ENCODE peak calls at places on chromosomes 3 and 15, in eight cellular contexts. One of them, this sample, is unnamed.

GRCh38 chr3:132535575-132536441 is 61.3 kb upstream of the ACKR4 start:
- DNase-seq in tibial artery: peak
- DNase-seq in fibroblast of mammary gland: peak
- DNase-seq in fibroblast of villous mesenchyme: peak
- DNase-seq in prostate gland: peak
- DNase-seq in tibial nerve: peak
- DNase-seq in testis: peak
- DNase-seq in heart right ventricle: peak
- DNase-seq in this sample: peak

GRCh38 chr3:175713263-175713662 is 854.1 kb downstream of the NAALADL2 start:
- DNase-seq in tibial artery: no peak
- DNase-seq in fibroblast of mammary gland: no peak
- DNase-seq in fibroblast of villous mesenchyme: no peak
- DNase-seq in prostate gland: no peak
- DNase-seq in tibial nerve: no peak
- DNase-seq in testis: no peak
- DNase-seq in heart right ventricle: no peak
- DNase-seq in this sample: no peak

GRCh38 chr3:126212629-126213375 is 32.4 kb upstream of the ALDH1L1 start:
- DNase-seq in tibial artery: no peak
- DNase-seq in fibroblast of mammary gland: peak
- DNase-seq in fibroblast of villous mesenchyme: peak
- DNase-seq in prostate gland: peak
- DNase-seq in tibial nerve: no peak
- DNase-seq in testis: peak
- DNase-seq in heart right ventricle: peak
- DNase-seq in this sample: no peak

GRCh38 chr3:77370413-77370812 is 330.5 kb downstream of the ROBO2 start:
- DNase-seq in tibial artery: no peak
- DNase-seq in fibroblast of mammary gland: peak
- DNase-seq in fibroblast of villous mesenchyme: peak
- DNase-seq in prostate gland: no peak
- DNase-seq in tibial nerve: no peak
- DNase-seq in testis: no peak
- DNase-seq in heart right ventricle: peak
- DNase-seq in this sample: no peak

GRCh38 chr3:53689681-53690080 is 156.5 kb downstream of the CHDH start:
- DNase-seq in tibial artery: no peak
- DNase-seq in fibroblast of mammary gland: no peak
- DNase-seq in fibroblast of villous mesenchyme: no peak
- DNase-seq in prostate gland: no peak
- DNase-seq in tibial nerve: no peak
- DNase-seq in testis: no peak
- DNase-seq in heart right ventricle: no peak
- DNase-seq in this sample: no peak

GRCh38 chr15:97545799-97546198 is 414.7 kb upstream of the ARRDC4 start:
- DNase-seq in tibial artery: no peak
- DNase-seq in fibroblast of mammary gland: no peak
- DNase-seq in fibroblast of villous mesenchyme: no peak
- DNase-seq in prostate gland: no peak
- DNase-seq in tibial nerve: no peak
- DNase-seq in testis: no peak
- DNase-seq in heart right ventricle: no peak
- DNase-seq in this sample: no peak

GRCh38 chr3:196513697-196514349 is 1.3 kb downstream of the SMCO1 start:
- DNase-seq in tibial artery: no peak
- DNase-seq in fibroblast of mammary gland: peak
- DNase-seq in fibroblast of villous mesenchyme: peak
- DNase-seq in prostate gland: no peak
- DNase-seq in tibial nerve: no peak
- DNase-seq in testis: no peak
- DNase-seq in heart right ventricle: no peak
- DNase-seq in this sample: no peak

GRCh38 chr3:25856902-25857518 is 67.1 kb downstream of the OXSM start:
- DNase-seq in tibial artery: no peak
- DNase-seq in fibroblast of mammary gland: peak
- DNase-seq in fibroblast of villous mesenchyme: peak
- DNase-seq in prostate gland: no peak
- DNase-seq in tibial nerve: no peak
- DNase-seq in testis: no peak
- DNase-seq in heart right ventricle: no peak
- DNase-seq in this sample: no peak

GRCh38 chr3:80769683-80770082 is 991.8 kb downstream of the GBE1 start:
- DNase-seq in tibial artery: no peak
- DNase-seq in fibroblast of mammary gland: no peak
- DNase-seq in fibroblast of villous mesenchyme: peak
- DNase-seq in prostate gland: no peak
- DNase-seq in tibial nerve: no peak
- DNase-seq in testis: peak
- DNase-seq in heart right ventricle: no peak
- DNase-seq in this sample: no peak

GRCh38 chr3:177817746-177818145 is 620.5 kb upstream of the TBL1XR1 start:
- DNase-seq in tibial artery: no peak
- DNase-seq in fibroblast of mammary gland: no peak
- DNase-seq in fibroblast of villous mesenchyme: no peak
- DNase-seq in prostate gland: no peak
- DNase-seq in tibial nerve: no peak
- DNase-seq in testis: no peak
- DNase-seq in heart right ventricle: no peak
- DNase-seq in this sample: no peak

GRCh38 chr3:183298708-183299153 is 45.7 kb downstream of the B3GNT5 start:
- DNase-seq in tibial artery: peak
- DNase-seq in fibroblast of mammary gland: peak
- DNase-seq in fibroblast of villous mesenchyme: peak
- DNase-seq in prostate gland: no peak
- DNase-seq in tibial nerve: peak
- DNase-seq in testis: no peak
- DNase-seq in heart right ventricle: peak
- DNase-seq in this sample: no peak

GRCh38 chr3:196684548-196685407 is 27.3 kb downstream of the CEP19 start:
- DNase-seq in tibial artery: peak
- DNase-seq in fibroblast of mammary gland: peak
- DNase-seq in fibroblast of villous mesenchyme: peak
- DNase-seq in prostate gland: peak
- DNase-seq in tibial nerve: peak
- DNase-seq in testis: peak
- DNase-seq in heart right ventricle: peak
- DNase-seq in this sample: peak

GRCh38 chr3:99248130-99248529 is 346.6 kb upstream of the DCBLD2 start:
- DNase-seq in tibial artery: no peak
- DNase-seq in fibroblast of mammary gland: peak
- DNase-seq in fibroblast of villous mesenchyme: no peak
- DNase-seq in prostate gland: no peak
- DNase-seq in tibial nerve: no peak
- DNase-seq in testis: no peak
- DNase-seq in heart right ventricle: no peak
- DNase-seq in this sample: no peak

GRCh38 chr15:101615986-101616848 is 36.0 kb downstream of the TM2D3 start:
- DNase-seq in tibial artery: peak
- DNase-seq in fibroblast of mammary gland: peak
- DNase-seq in fibroblast of villous mesenchyme: peak
- DNase-seq in prostate gland: peak
- DNase-seq in tibial nerve: no peak
- DNase-seq in testis: peak
- DNase-seq in heart right ventricle: peak
- DNase-seq in this sample: no peak

DNA sequence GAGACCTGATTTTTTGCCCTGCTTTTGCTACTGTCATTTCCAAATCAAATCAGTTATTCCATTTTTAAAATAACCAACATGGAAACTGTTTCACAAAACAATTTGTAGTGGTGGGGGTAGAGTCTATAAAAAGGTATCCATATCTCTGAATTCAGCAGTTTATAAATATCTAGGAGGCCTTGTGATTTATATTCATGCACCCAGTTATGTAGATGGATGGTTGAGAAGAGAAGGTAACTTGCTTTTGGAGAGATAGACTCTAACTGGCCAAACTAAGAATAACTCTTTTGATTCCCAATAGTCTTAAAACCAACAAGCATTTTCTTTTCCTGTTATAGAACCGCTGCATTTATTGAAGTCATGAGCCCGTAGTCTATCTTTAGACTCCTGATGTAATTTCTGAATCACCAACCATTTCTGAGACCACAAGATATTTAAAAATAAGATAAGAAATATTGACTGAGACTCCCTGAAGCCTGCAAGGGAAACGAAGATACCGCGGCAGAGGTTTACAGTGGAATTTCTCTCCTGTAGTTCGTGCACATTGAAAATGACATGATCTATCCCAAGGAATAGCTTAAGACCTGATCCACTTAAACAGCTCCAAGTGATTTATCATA is 68.4 kb downstream of the SAMMSON start:
- DNase-seq in tibial artery: no peak
- DNase-seq in fibroblast of mammary gland: peak
- DNase-seq in fibroblast of villous mesenchyme: peak
- DNase-seq in prostate gland: no peak
- DNase-seq in tibial nerve: no peak
- DNase-seq in testis: no peak
- DNase-seq in heart right ventricle: no peak
- DNase-seq in this sample: no peak
- H3K4me3 ChIP-seq in tibial artery: no peak
- H3K4me3 ChIP-seq in fibroblast of mammary gland: no peak
- H3K4me3 ChIP-seq in fibroblast of villous mesenchyme: no peak
- H3K4me3 ChIP-seq in prostate gland: no peak
- H3K4me3 ChIP-seq in tibial nerve: no peak
- H3K4me3 ChIP-seq in testis: no peak
- H3K4me3 ChIP-seq in heart right ventricle: no peak
- H3K4me3 ChIP-seq in this sample: no peak

DNA sequence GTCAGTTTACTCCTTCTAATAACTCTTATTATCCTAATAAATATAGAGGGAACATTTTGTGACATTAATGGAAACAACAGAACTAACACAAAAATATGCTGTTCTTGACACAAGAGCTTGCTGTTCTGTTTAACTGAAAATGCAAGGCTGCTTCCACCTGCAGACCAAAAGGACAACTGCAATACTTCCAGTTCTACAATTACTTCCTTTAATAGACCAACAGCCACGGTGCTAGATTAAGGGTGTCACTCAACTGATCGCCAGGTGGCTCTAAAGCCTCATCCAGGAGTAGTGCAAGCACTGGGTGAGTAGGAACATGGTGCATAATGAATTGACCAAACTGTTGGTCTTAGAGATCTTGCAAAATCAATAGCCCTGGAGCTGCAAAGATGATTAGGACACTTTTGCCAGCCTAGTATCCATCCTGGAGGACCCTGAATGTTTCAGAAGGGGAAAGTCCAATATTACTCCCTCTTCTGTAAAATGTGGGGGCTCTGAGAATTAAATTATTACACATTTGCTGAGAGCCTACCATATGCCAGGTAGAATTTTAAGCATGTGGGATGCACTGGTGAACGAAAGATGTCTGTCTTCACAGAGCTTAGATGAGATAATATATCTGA is 3.6 kb upstream of the CLDN16 start:
- DNase-seq in tibial artery: no peak
- DNase-seq in fibroblast of mammary gland: peak
- DNase-seq in fibroblast of villous mesenchyme: peak
- DNase-seq in prostate gland: peak
- DNase-seq in tibial nerve: no peak
- DNase-seq in testis: peak
- DNase-seq in heart right ventricle: no peak
- DNase-seq in this sample: peak
- TF ChIP-seq CTCF in tibial artery: no peak
- TF ChIP-seq CTCF in fibroblast of mammary gland: peak
- TF ChIP-seq CTCF in fibroblast of villous mesenchyme: peak
- TF ChIP-seq CTCF in prostate gland: peak
- TF ChIP-seq CTCF in tibial nerve: peak
- TF ChIP-seq CTCF in testis: peak
- TF ChIP-seq CTCF in heart right ventricle: peak
- TF ChIP-seq CTCF in this sample: peak

GRCh38 chr3:152583913-152584312 is 251.0 kb upstream of the P2RY1 start:
- DNase-seq in tibial artery: no peak
- DNase-seq in fibroblast of mammary gland: peak
- DNase-seq in fibroblast of villous mesenchyme: peak
- DNase-seq in prostate gland: no peak
- DNase-seq in tibial nerve: no peak
- DNase-seq in testis: peak
- DNase-seq in heart right ventricle: no peak
- DNase-seq in this sample: no peak

GRCh38 chr3:152586974-152587373 is 248.0 kb upstream of the P2RY1 start:
- DNase-seq in tibial artery: no peak
- DNase-seq in fibroblast of mammary gland: no peak
- DNase-seq in fibroblast of villous mesenchyme: no peak
- DNase-seq in prostate gland: no peak
- DNase-seq in tibial nerve: no peak
- DNase-seq in testis: no peak
- DNase-seq in heart right ventricle: no peak
- DNase-seq in this sample: no peak

GRCh38 chr3:152591448-152592003 is 243.4 kb upstream of the P2RY1 start:
- DNase-seq in tibial artery: no peak
- DNase-seq in fibroblast of mammary gland: no peak
- DNase-seq in fibroblast of villous mesenchyme: no peak
- DNase-seq in prostate gland: no peak
- DNase-seq in tibial nerve: no peak
- DNase-seq in testis: no peak
- DNase-seq in heart right ventricle: no peak
- DNase-seq in this sample: no peak

GRCh38 chr3:152589644-152590043 is 245.3 kb upstream of the P2RY1 start:
- DNase-seq in tibial artery: no peak
- DNase-seq in fibroblast of mammary gland: no peak
- DNase-seq in fibroblast of villous mesenchyme: no peak
- DNase-seq in prostate gland: no peak
- DNase-seq in tibial nerve: no peak
- DNase-seq in testis: no peak
- DNase-seq in heart right ventricle: no peak
- DNase-seq in this sample: no peak

GRCh38 chr3:152587861-152588260 is 247.1 kb upstream of the P2RY1 start:
- DNase-seq in tibial artery: no peak
- DNase-seq in fibroblast of mammary gland: no peak
- DNase-seq in fibroblast of villous mesenchyme: no peak
- DNase-seq in prostate gland: no peak
- DNase-seq in tibial nerve: no peak
- DNase-seq in testis: no peak
- DNase-seq in heart right ventricle: no peak
- DNase-seq in this sample: no peak
- H3K4me3 ChIP-seq in tibial artery: no peak
- H3K4me3 ChIP-seq in fibroblast of mammary gland: no peak
- H3K4me3 ChIP-seq in fibroblast of villous mesenchyme: no peak
- H3K4me3 ChIP-seq in prostate gland: no peak
- H3K4me3 ChIP-seq in tibial nerve: no peak
- H3K4me3 ChIP-seq in testis: no peak
- H3K4me3 ChIP-seq in heart right ventricle: no peak
- H3K4me3 ChIP-seq in this sample: no peak

DNA sequence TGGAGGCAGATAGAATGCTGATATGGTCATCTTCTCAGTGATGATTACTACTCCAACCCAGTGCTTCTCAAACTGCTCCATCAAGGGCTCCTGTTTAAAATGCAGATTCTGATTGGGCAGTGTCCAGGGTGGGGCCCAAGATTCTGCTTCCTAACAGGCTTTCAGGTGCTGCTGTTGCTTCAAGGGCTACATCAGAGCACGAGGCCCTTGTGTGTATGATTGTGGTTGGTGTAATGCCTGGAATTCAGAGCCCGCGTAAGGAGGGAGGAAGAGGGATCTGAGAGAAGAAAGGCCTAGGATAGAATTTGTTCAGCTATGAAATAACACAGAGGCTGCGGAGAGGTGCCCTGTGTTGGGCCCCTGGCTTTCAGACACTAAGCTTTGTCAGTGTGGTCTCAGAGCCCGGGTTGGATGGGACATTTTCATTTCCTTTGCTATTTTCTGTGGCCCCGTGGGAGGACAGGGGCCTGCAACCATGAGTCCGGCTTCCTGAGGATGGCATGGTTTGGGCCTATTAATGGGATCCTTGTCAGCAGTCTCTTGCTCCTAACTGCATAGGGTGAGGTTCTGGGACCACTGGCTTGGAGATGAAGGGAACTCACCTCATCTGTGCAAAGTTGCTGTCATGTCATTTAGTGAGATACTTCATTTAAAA is 53.0 kb downstream of the ATP1B3 start:
- DNase-seq in tibial artery: no peak
- DNase-seq in fibroblast of mammary gland: no peak
- DNase-seq in fibroblast of villous mesenchyme: no peak
- DNase-seq in prostate gland: no peak
- DNase-seq in tibial nerve: no peak
- DNase-seq in testis: no peak
- DNase-seq in heart right ventricle: no peak
- DNase-seq in this sample: no peak
- TF ChIP-seq CTCF in tibial artery: no peak
- TF ChIP-seq CTCF in fibroblast of mammary gland: no peak
- TF ChIP-seq CTCF in fibroblast of villous mesenchyme: no peak
- TF ChIP-seq CTCF in prostate gland: no peak
- TF ChIP-seq CTCF in tibial nerve: no peak
- TF ChIP-seq CTCF in testis: no peak
- TF ChIP-seq CTCF in heart right ventricle: no peak
- TF ChIP-seq CTCF in this sample: no peak

This sample was measured in GM12864.